ENCODE peak calls at places on chromosomes 11 and 22, in nine cellular contexts. I, L, N, V, Z, J, T, P and S are unnamed samples.

GRCh38 chr11:18730020-18730419 is 4.0 kb upstream of the IGSF22 start:
- DNase-seq in I (no peak), L (no peak), N (no peak), V (no peak), Z (no peak), J (no peak), T (no peak), P (no peak), S (no peak)

GRCh38 chr11:44190883-44191230 is 95.4 kb downstream of the EXT2 start:
- DNase-seq in I (peak; percentile 70), L (no peak), N (no peak), V (no peak), Z (no peak), J (no peak), T (no peak), P (no peak), S (no peak)

GRCh38 chr22:39519681-39520053 is 695 bp upstream of the ATF4 start:
- DNase-seq in I (peak; percentile 77), L (no peak), N (peak; percentile 77), V (peak; percentile 49), Z (peak; percentile 61), J (no peak), T (no peak), P (no peak), S (no peak)

GRCh38 chr11:122853261-122853660 is 15.0 kb downstream of the CRTAM start:
- DNase-seq in I (no peak), L (no peak), N (no peak), V (no peak), Z (peak; percentile 8), J (no peak), T (no peak), P (no peak), S (no peak)

GRCh38 chr11:134068829-134069425 is at the start of gene JAM3:
- DNase-seq in I (peak; percentile 96), L (peak; percentile 94), N (peak; percentile 96), V (peak; percentile 91), Z (peak; percentile 93), J (peak; percentile 89), T (peak; percentile 99), P (peak; percentile 98), S (peak; percentile 98)

GRCh38 chr11:77776455-77776854 is 44.1 kb downstream of the RSF1 start:
- DNase-seq in I (no peak), L (peak; percentile 44), N (no peak), V (no peak), Z (no peak), J (peak; percentile 21), T (no peak), P (peak; percentile 31), S (no peak)

GRCh38 chr11:130531061-130531460 is 82.6 kb downstream of the ADAMTS15 start:
- DNase-seq in I (no peak), L (no peak), N (no peak), V (no peak), Z (peak; percentile 87), J (peak; percentile 12), T (peak; percentile 34), P (no peak), S (no peak)

GRCh38 chr11:95483339-95483738 is 252.3 kb upstream of the SESN3 start:
- DNase-seq in I (no peak), L (no peak), N (no peak), V (no peak), Z (peak; percentile 76), J (no peak), T (no peak), P (no peak), S (no peak)

GRCh38 chr11:70517996-70518907 is 119.9 kb downstream of the CTTN start:
- DNase-seq in I (peak; percentile 50), L (no peak), N (no peak), V (no peak), Z (peak; percentile 85), J (peak; percentile 62), T (no peak), P (no peak), S (no peak)

GRCh38 chr11:1219836-1220810 is 2.7 kb upstream of the MUC5B start:
- DNase-seq in I (no peak), L (no peak), N (no peak), V (no peak), Z (no peak), J (no peak), T (peak; percentile 36), P (no peak), S (peak; percentile 88)

DNA sequence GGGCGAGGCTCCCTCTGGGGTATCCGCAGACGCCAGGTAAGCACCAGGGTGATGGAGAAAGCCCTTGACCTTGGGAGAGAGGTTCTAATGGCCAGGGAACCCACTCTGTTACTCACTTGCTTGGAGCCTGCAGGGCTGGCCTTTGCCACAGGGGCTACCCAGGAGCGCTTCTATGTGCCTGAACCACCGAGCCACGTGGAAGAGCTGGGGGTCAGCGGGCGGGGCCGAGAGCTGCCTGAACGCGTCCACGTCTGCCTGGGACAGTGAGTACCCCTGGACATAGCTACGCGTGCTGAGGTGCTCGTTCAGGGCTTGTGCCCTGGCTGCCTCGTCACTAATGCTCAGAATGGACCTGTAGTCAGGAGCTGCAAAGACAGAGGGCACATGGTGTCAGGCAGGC is 9.6 kb downstream of the CARS1 start:
- DNase-seq in I (no peak), L (no peak), N (no peak), V (no peak), Z (no peak), J (no peak), T (no peak), P (no peak), S (no peak)
- H3K4me3 ChIP-seq in I (no peak overlapping the region), L (no peak overlapping the region), N (no peak overlapping the region), V (no peak overlapping the region), Z (no peak overlapping the region), J (no peak overlapping the region), T (no peak overlapping the region), P (no peak overlapping the region), S (no peak overlapping the region)

GRCh38 chr11:75827562-75827961 is 12.6 kb downstream of the UVRAG start:
- DNase-seq in I (no peak), L (no peak), N (no peak), V (no peak), Z (no peak), J (no peak), T (no peak), P (no peak), S (no peak)
- H3K4me3 ChIP-seq in I (no peak overlapping the region), L (no peak overlapping the region), N (no peak overlapping the region), V (no peak overlapping the region), Z (no peak overlapping the region), J (no peak overlapping the region), T (no peak overlapping the region), P (no peak overlapping the region), S (no peak overlapping the region)

GRCh38 chr11:34623463-34623862 is 2.6 kb downstream of the EHF start:
- DNase-seq in I (no peak), L (no peak), N (no peak), V (no peak), Z (no peak), J (no peak), T (no peak), P (no peak), S (no peak)
- H3K4me3 ChIP-seq in I (no peak overlapping the region), L (no peak overlapping the region), N (no peak overlapping the region), V (no peak overlapping the region), Z (no peak overlapping the region), J (no peak overlapping the region), T (no peak overlapping the region), P (no peak overlapping the region), S (no peak overlapping the region)

DNA sequence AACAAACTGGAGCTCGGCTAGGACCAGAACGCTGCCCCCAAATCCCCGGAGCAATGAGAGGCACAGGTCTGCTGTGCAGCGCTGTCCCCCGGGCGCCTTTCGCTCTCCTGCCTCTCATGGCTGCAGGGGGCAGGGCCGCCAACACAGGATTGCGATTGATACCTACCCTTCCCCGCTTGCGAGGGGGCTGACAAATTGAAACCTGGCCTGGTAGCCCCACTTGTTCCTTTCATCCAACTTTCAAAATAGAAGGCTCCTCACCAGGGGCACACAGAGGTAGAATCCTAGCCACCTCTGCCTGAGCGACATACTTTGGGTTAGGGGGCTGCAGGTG is 642 bp upstream of the CASTOR1 start:
- DNase-seq in I (peak; percentile 75), L (no peak), N (no peak), V (no peak), Z (no peak), J (no peak), T (no peak), P (no peak), S (no peak)
- H3K4me3 ChIP-seq in I (peak overlapping the region; percentile 75), L (peak overlapping the region; percentile 66), N (peak overlapping the region; percentile 56), V (peak overlapping the region; percentile 37), Z (peak overlapping the region; percentile 57), J (peak overlapping the region; percentile 40), T (peak overlapping the region; percentile 86), P (peak overlapping the region; percentile 47), S (no peak overlapping the region)

GRCh38 chr11:66109294-66109693 is 39.2 kb downstream of the PACS1 start:
- DNase-seq in I (no peak), L (no peak), N (no peak), V (no peak), Z (no peak), J (no peak), T (no peak), P (no peak), S (no peak)

GRCh38 chr11:66111158-66111557 is 41.1 kb downstream of the PACS1 start:
- DNase-seq in I (no peak), L (no peak), N (no peak), V (no peak), Z (no peak), J (no peak), T (no peak), P (no peak), S (no peak)

GRCh38 chr11:66112640-66113098 is 42.6 kb downstream of the PACS1 start:
- DNase-seq in I (no peak), L (no peak), N (peak; percentile 17), V (peak; percentile 6), Z (peak; percentile 94), J (peak; percentile 87), T (no peak), P (no peak), S (no peak)

GRCh38 chr11:66113132-66113856 is 43.2 kb downstream of the PACS1 start:
- DNase-seq in I (no peak), L (peak; percentile 39), N (no peak), V (no peak), Z (peak; percentile 80), J (peak; percentile 93), T (no peak), P (no peak), S (no peak)

DNA sequence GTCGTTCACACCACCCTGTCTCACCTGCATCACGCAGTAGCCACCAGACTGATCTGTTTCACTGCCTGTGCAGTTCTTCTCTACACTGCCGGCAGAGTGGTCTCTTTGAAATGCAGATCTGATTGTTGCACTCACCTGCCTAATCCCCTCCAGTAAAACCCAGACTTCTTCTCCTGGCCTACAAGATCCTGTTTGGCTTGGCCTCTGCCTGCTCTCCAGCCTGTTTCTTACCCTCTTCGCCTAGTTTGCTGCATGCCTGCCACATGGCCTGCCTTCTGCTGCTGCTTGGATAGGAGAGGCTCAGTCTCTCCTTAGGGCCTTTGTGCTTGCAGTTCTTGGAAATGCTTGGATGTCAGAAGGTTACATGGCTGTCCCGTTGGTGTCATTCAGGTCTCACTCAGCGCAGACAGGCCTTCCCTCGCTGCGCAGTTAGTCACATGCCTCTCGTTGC is 42.0 kb downstream of the PACS1 start:
- DNase-seq in I (peak; percentile 47), L (no peak), N (no peak), V (no peak), Z (no peak), J (no peak), T (peak; percentile 69), P (no peak), S (no peak)
- H3K4me3 ChIP-seq in I (no peak overlapping the region), L (peak overlapping the region; percentile 76), N (no peak overlapping the region), V (no peak overlapping the region), Z (peak overlapping the region; percentile 23), J (no peak overlapping the region), T (no peak overlapping the region), P (no peak overlapping the region), S (no peak overlapping the region)